ENCODE peak calls at places on chromosomes 6 and 20, in four cellular contexts. K, J, V and X are unnamed samples.

GRCh38 chr6:131023834-131024504 is 39.1 kb downstream of the EPB41L2 start:
- DNase-seq in K (no peak), J (peak), V (peak), X (peak)

GRCh38 chr20:62062661-62063600 is 2.8 kb downstream of the TAF4 start:
- DNase-seq in K (no peak), J (no peak), V (no peak), X (no peak)

GRCh38 chr20:23551786-23552185 is 16.5 kb downstream of the CST9L start:
- DNase-seq in K (no peak), J (no peak), V (no peak), X (no peak)

GRCh38 chr6:93418448-93419303 is 683 bp downstream of the EPHA7 start:
- DNase-seq in K (no peak), J (no peak), V (peak), X (peak)

GRCh38 chr20:53783768-53784167 is 190.1 kb upstream of the ZNF217 start:
- DNase-seq in K (no peak), J (no peak), V (no peak), X (no peak)

GRCh38 chr6:20853828-20854227 is 319.6 kb downstream of the CDKAL1 start:
- DNase-seq in K (no peak), J (no peak), V (no peak), X (no peak)

GRCh38 chr20:39899881-39900280 is 789.2 kb downstream of the MAFB start:
- DNase-seq in K (no peak), J (no peak), V (no peak), X (no peak)

GRCh38 chr6:21791066-21791465 is 197.5 kb downstream of the SOX4 start:
- DNase-seq in K (no peak), J (no peak), V (no peak), X (no peak)

GRCh38 chr20:24952376-24953203 is 3.5 kb downstream of the CST7 start:
- DNase-seq in K (no peak), J (no peak), V (no peak), X (no peak)

GRCh38 chr20:5705827-5706226 is 44.4 kb upstream of the SHLD1 start:
- DNase-seq in K (no peak), J (no peak), V (no peak), X (no peak)

GRCh38 chr20:19816386-19816785 is 58.3 kb downstream of the RIN2 start:
- DNase-seq in K (no peak), J (no peak), V (no peak), X (peak)

GRCh38 chr6:107113460-107114212 is 1.7 kb downstream of the BEND3 start:
- DNase-seq in K (no peak), J (no peak), V (no peak), X (no peak)

GRCh38 chr6:143176090-143177021 is 115.7 kb downstream of the AIG1 start:
- DNase-seq in K (no peak), J (peak), V (peak), X (no peak)

GRCh38 chr6:41651246-41651961 is 13.1 kb downstream of the MDFI start:
- DNase-seq in K (no peak), J (no peak), V (no peak), X (no peak)

GRCh38 chr6:85192186-85192585 is 257.7 kb upstream of the NT5E start:
- DNase-seq in K (no peak), J (no peak), V (peak), X (peak)

GRCh38 chr6:151765444-151765886 is 42.0 kb upstream of the ESR1 start:
- DNase-seq in K (peak), J (peak), V (peak), X (peak)

GRCh38 chr20:44204156-44204831 is 6.3 kb downstream of the OSER1 start:
- DNase-seq in K (peak), J (peak), V (peak), X (peak)

GRCh38 chr20:35515949-35516645 is 13.4 kb downstream of the C20orf173 start:
- DNase-seq in K (peak), J (peak), V (peak), X (no peak)

GRCh38 chr6:9499709-9500108 is 915.2 kb downstream of the TFAP2A start:
- DNase-seq in K (no peak), J (no peak), V (no peak), X (no peak)

GRCh38 chr6:164085086-164085485 is 670.6 kb downstream of the QKI start:
- DNase-seq in K (no peak), J (no peak), V (no peak), X (no peak)

GRCh38 chr6:97394160-97394748 is 111.2 kb upstream of the MMS22L start:
- DNase-seq in K (peak), J (peak), V (peak), X (peak)

GRCh38 chr20:58550661-58551060 is 35.5 kb upstream of the APCDD1L start:
- DNase-seq in K (no peak), J (peak), V (peak), X (peak)

GRCh38 chr6:906920-907319 is 214.0 kb upstream of the EXOC2 start:
- DNase-seq in K (no peak), J (peak), V (no peak), X (no peak)

GRCh38 chr6:123091091-123091895 is 95.3 kb downstream of the CLVS2 start:
- DNase-seq in K (peak), J (peak), V (peak), X (peak)

GRCh38 chr20:41046716-41047115 is 18.1 kb downstream of the TOP1 start:
- DNase-seq in K (no peak), J (no peak), V (no peak), X (no peak)